ENCODE peak calls at places on chromosomes 12 and 14, in eight cellular contexts. U is A549, Z is right lobe of liver, C is HepG2, K is NB4, S is Peyer's patch, B is uterus, J is stomach. W is an unnamed sample.

GRCh38 chr12:119802472-119802871 is 74.6 kb downstream of the CIT start:
- DNase-seq in U (no peak), Z (no peak), C (no peak), K (no peak), S (no peak), B (no peak), J (no peak), W (no peak)

GRCh38 chr12:118447181-118447580 is 70.8 kb downstream of the SUDS3 start:
- DNase-seq in U (no peak), Z (no peak), C (no peak), K (no peak), S (no peak), B (no peak), J (no peak), W (no peak)

GRCh38 chr12:106195638-106196037 is 52.2 kb downstream of the CKAP4 start:
- DNase-seq in U (no peak), Z (peak), C (peak), K (peak), S (no peak), B (peak), J (peak), W (peak)

GRCh38 chr14:52885230-52885629 is 65.6 kb downstream of the FERMT2 start:
- DNase-seq in U (no peak), Z (no peak), C (no peak), K (no peak), S (no peak), B (no peak), J (no peak), W (no peak)

GRCh38 chr14:20553024-20553423 is 7.8 kb downstream of the RNASE9 start:
- DNase-seq in U (no peak), Z (no peak), C (no peak), K (no peak), S (no peak), B (no peak), J (no peak), W (no peak)

GRCh38 chr12:55142896-55143870 is 17.0 kb downstream of the OR9K2 start:
- DNase-seq in U (peak), Z (no peak), C (peak), K (peak), S (no peak), B (no peak), J (peak), W (no peak)

GRCh38 chr12:69388371-69388770 is 28.8 kb downstream of the YEATS4 start:
- DNase-seq in U (peak), Z (no peak), C (peak), K (peak), S (no peak), B (no peak), J (no peak), W (no peak)

GRCh38 chr12:59444932-59445331 is 150.9 kb upstream of the SLC16A7 start:
- DNase-seq in U (no peak), Z (no peak), C (no peak), K (peak), S (no peak), B (no peak), J (no peak), W (no peak)

GRCh38 chr14:92651793-92652382 is 96.5 kb downstream of the LGMN start:
- DNase-seq in U (no peak), Z (peak), C (no peak), K (peak), S (peak), B (no peak), J (peak), W (peak)

GRCh38 chr12:52805000-52805399 is 8.9 kb downstream of the KRT4 start:
- DNase-seq in U (peak), Z (no peak), C (no peak), K (peak), S (no peak), B (no peak), J (no peak), W (no peak)

GRCh38 chr14:60250318-60251035 is 1.5 kb downstream of the PPM1A start:
- DNase-seq in U (peak), Z (no peak), C (peak), K (peak), S (no peak), B (no peak), J (no peak), W (no peak)

GRCh38 chr12:79725987-79726386 is 35.2 kb upstream of the PAWR start:
- DNase-seq in U (no peak), Z (no peak), C (no peak), K (no peak), S (no peak), B (no peak), J (no peak), W (no peak)

GRCh38 chr12:64007853-64008252 is 163.4 kb downstream of the SRGAP1 start:
- DNase-seq in U (no peak), Z (no peak), C (no peak), K (no peak), S (no peak), B (no peak), J (no peak), W (no peak)

GRCh38 chr14:103474893-103475292 is 47.7 kb downstream of the CKB start:
- DNase-seq in U (no peak), Z (no peak), C (no peak), K (no peak), S (no peak), B (no peak), J (no peak), W (no peak)

GRCh38 chr12:106685381-106685780 is 89.1 kb upstream of the RIC8B start:
- DNase-seq in U (no peak), Z (no peak), C (no peak), K (no peak), S (no peak), B (no peak), J (no peak), W (no peak)

GRCh38 chr14:76686646-76687045 is 74.6 kb upstream of the VASH1 start:
- DNase-seq in U (no peak), Z (no peak), C (no peak), K (no peak), S (no peak), B (no peak), J (no peak), W (no peak)
- TF ChIP-seq CTCF in U (no peak), Z (no peak), C (no peak), K (no peak), S (no peak), B (no peak), J (no peak), W (no peak)

DNA sequence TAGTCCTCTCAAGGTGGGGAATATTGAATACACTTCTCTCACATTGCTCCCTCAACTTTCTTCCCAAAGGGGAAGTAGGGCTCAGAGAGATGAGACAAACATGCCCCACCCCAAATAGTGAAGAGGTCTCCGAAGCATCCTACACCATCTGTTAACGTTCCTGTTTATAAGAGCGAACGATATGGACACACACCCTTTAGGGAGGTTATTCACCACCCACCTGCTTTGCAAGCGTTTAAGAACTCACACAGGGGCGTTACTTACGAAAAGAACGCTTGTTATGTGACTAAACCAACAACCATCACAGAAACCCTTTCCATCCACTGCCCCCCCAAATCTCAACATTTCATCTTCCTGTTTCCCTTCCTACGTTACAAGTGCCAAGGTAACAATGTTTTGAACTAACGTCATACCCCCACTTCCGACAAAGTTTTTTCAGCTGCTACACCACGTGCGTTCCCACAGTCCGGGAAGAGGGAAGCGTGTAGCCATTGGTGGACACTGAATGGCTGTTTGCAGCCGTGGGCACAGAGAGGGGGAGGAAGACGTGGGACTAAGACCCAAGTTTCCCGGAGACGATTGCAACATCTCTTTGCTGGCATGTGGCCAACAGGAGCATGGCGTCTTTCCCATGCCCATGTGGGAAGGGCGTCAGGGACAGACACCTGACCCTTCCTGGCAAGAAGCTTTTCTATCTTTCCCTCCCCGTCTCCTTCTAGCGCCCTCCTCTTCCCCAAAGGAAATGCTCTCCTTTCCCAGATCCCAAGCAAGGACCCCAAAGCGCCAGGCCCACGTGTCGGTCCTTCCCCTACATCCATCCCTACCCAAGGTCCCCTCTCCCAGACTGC is 1.2 kb downstream of the YBX3 start:
- DNase-seq in U (peak), Z (peak), C (peak), K (peak), S (peak), B (peak), J (peak), W (peak)
- TF ChIP-seq POLR2A in U (peak), Z (no peak), C (peak), K (peak), S (no peak), B (peak), J (no peak), W (peak)

GRCh38 chr12:6084261-6084968 is 40.1 kb downstream of the VWF start:
- DNase-seq in U (peak), Z (no peak), C (no peak), K (no peak), S (no peak), B (peak), J (no peak), W (no peak)
- H3K4me3 ChIP-seq in U (no peak), Z (no peak), C (no peak), K (no peak), S (no peak), B (no peak), J (no peak), W (no peak)

GRCh38 chr12:41661141-41661540 is 473.0 kb downstream of the PDZRN4 start:
- DNase-seq in U (no peak), Z (no peak), C (no peak), K (no peak), S (no peak), B (no peak), J (no peak), W (no peak)

DNA sequence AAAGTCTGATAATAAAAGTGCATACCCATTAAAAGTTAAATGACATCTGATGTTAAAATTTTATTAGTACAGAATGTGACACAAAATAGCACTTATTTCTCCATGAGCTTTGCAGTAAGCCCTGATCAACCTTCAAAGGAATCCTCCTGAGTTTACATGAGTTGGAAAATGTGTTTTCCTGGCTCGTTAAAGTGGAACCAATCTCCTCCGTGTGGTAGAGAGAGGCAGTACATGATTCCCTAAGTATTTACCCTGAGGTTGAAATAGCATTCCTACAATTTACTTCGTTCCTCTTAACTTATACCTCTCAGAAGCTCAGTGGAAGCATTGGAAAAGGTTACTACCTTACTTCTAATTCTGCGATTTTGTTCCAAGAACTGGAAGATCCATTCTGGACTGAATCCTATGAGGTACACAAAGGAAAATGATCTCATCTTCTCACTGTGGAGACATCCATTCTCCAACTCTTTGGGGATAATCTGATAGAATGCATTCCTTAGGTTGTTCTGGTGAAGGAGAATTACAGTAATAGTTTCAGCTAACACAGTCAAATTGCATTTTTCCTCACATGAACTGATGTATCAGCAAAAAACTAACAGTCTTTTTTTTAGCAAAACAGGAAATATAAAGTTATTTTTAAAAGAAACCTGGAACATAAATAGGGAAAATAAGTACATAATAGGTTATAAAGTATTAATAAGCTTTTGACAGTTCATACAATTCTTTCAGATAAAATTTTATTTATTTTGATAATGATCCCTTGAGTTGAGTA is 475.6 kb downstream of the PDZRN4 start:
- DNase-seq in U (peak), Z (no peak), C (peak), K (peak), S (no peak), B (no peak), J (no peak), W (no peak)
- TF ChIP-seq CTCF in U (peak), Z (peak), C (peak), K (peak), S (peak), B (no peak), J (peak), W (no peak)

DNA sequence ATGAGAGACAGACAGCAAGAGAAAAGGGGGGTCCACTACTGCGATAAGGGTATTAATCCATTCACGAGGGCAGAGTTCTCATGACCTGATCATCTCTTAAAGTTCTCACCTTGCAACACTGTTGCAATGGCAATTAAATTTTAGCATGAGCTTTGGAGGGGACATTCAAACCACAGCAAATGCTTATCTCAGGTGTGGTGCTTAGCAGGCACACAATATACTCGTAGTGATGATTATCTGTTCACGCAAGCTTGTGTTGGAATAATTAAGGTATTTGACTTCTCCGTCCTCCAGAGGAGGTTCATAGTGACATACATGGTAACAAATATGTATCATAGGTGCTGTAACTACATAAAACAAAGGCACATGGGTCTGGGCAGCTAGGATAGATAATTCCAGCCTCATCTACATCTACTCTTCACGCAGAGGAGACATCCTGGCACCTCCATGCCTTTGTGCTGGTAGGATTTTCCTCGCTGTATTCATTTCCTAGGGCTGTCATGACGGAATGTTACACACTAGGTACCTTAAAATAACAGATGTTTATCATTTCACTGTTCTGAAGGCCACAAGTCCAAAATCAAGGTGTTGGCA is 221.2 kb downstream of the RBM19 start:
- DNase-seq in U (no peak), Z (no peak), C (no peak), K (no peak), S (no peak), B (no peak), J (no peak), W (no peak)
- TF ChIP-seq POLR2A in U (no peak), Z (no peak), C (no peak), K (no peak), S (no peak), B (no peak), J (no peak), W (no peak)

GRCh38 chr12:604956-605355 is 58.3 kb downstream of the NINJ2 start:
- DNase-seq in U (no peak), Z (no peak), C (no peak), K (no peak), S (no peak), B (no peak), J (no peak), W (no peak)
- H3K4me3 ChIP-seq in U (no peak), Z (no peak), C (no peak), K (no peak), S (no peak), B (no peak), J (no peak), W (no peak)

GRCh38 chr12:1533602-1534304 is 60.6 kb downstream of the FBXL14 start:
- DNase-seq in U (no peak), Z (no peak), C (no peak), K (peak), S (no peak), B (no peak), J (no peak), W (no peak)
- TF ChIP-seq CTCF in U (no peak), Z (no peak), C (no peak), K (no peak), S (no peak), B (no peak), J (no peak), W (no peak)

DNA sequence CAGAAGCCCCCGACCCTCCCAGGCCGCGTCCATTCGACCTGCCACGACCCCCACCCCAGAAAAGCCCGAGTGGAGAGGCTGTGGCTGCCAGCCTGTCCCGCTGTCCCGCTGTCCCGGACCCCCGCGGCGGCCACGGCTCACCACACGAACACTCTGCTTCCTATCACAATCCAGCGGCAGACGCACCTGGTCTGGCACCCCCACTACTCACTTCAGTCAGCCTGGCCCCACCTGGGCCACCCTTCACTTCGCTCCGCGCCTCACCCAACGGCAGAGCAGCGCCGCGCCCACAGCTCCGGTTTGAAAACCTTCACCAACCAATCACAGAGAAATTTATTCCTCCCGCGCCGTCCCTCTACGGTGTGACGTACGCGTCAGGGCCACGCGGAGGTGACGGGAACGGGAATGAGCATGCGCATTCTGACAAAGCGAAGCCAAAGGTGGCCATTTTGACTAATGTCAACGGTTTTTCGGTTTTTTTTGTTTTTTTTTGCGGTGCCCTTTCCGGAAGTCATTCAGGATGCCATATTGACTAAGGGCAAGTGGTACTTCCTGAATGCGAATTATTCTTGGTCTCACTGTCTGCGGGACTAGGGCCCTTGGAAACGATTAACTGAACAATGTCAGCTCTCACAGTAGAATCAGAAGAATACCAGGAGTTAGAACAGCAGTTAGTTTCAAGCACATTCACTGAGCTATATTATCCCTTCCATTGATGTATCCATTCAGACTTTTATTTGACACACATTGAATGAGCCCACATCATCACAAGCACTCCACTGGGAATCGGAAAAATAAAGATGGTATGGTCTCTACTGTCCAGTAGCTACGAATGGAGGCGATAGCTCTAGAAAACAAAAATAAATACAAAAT is at the start of gene RACGAP1:
- DNase-seq in U (peak), Z (peak), C (peak), K (peak), S (peak), B (peak), J (peak), W (peak)
- TF ChIP-seq POLR2A in U (no peak), Z (no peak), C (no peak), K (peak), S (no peak), B (no peak), J (no peak), W (no peak)

DNA sequence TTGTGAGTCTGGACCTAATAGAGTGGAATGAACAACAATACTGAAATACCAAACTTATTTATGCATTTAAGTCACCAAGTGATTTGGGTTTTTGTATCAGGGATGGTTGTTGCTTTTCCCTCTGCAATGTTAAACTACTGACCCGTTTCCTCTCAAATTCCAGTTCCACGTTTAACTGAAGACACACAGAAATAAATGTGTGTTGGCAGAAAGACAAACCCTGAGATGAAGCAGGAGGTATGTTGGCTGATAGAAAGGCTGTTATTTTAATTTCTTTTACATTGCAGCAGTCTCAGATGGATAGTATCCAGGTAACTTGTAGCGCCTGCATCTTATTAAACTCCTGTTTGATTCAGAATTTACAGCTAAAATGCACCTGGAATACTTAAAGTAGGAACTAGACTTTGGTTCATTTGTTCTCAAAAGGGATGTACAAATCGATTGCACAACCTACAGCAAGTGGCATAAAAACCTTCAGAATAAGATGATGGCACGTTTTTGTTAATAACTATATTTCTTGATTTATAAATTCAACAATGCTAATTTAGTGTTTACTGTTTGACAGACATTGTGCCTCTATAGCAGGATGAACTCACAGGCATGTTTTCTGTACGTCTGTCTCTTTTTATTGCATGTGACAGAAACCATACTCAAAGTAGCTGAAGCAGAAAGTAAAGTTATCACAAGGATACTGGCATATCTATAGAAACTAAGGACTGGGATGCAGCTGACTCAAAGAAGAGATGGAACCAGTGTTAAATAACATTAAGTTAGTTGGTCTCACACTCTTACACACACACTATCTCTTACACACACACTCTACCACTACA is 405.7 kb downstream of the ZFP36L1 start:
- DNase-seq in U (no peak), Z (no peak), C (no peak), K (no peak), S (no peak), B (no peak), J (no peak), W (no peak)
- H3K4me3 ChIP-seq in U (no peak), Z (no peak), C (no peak), K (no peak), S (no peak), B (no peak), J (no peak), W (no peak)